ENCODE peak calls at places on chromosomes 4 and X, in six cellular contexts. Z is HuH-7.5, K is T-helper 9 cell, S is activated T-cell treated with anti-CD3 and anti-CD28 coated beads for 1 hour, M is GM06990, I is NCI-H2171 treated with DMSO at 0.1 percent for 48 hours. F is an unnamed sample.

GRCh38 chr4:172308078-172308477 is 494.9 kb downstream of the GALNTL6 start:
- DNase-seq in I (no peak), K (no peak), M (no peak), S (no peak), Z (no peak), F (no peak)

GRCh38 chr4:978957-979701 is 5.8 kb upstream of the DGKQ start:
- DNase-seq in S (no peak), I (no peak), Z (peak), M (no peak), K (no peak), F (no peak)

GRCh38 chr4:98673978-98674377 is 15.6 kb upstream of the TSPAN5 start:
- DNase-seq in M (no peak), I (no peak), S (no peak), K (no peak), Z (no peak), F (no peak)

GRCh38 chr4:72505314-72505744 is 63.7 kb downstream of the ADAMTS3 start:
- DNase-seq in Z (peak), S (no peak), K (no peak), I (peak), M (peak), F (peak)

GRCh38 chr4:55356991-55357461 is 11.0 kb downstream of the SRD5A3 start:
- DNase-seq in S (no peak), I (no peak), K (no peak), M (no peak), Z (no peak), F (no peak)

GRCh38 chr4:175787948-175788347 is 24.1 kb downstream of the GPM6A start:
- DNase-seq in S (no peak), Z (no peak), M (no peak), I (no peak), K (no peak), F (no peak)

GRCh38 chr4:138815811-138816210 is 199.8 kb upstream of the NOCT start:
- DNase-seq in I (no peak), S (no peak), K (no peak), M (no peak), Z (no peak), F (no peak)

GRCh38 chrX:150848914-150849365 is 49.5 kb downstream of the CD99L2 start:
- DNase-seq in K (no peak), S (no peak), I (peak), Z (no peak), M (no peak), F (peak)

GRCh38 chr4:152327606-152328453 is 208.1 kb downstream of the FBXW7 start:
- DNase-seq in I (no peak), M (no peak), K (no peak), Z (no peak), S (no peak), F (no peak)

GRCh38 chrX:66676413-66676812 is 37.5 kb upstream of the EDA2R start:
- DNase-seq in M (no peak), S (no peak), K (no peak), I (no peak), Z (no peak), F (no peak)

GRCh38 chr4:26171953-26172352 is 148.9 kb upstream of the RBPJ start:
- DNase-seq in M (no peak), Z (no peak), K (no peak), I (peak), S (no peak), F (peak)

GRCh38 chr4:140090215-140090731 is 63.7 kb downstream of the MAML3 start:
- DNase-seq in M (no peak), S (no peak), Z (no peak), I (no peak), K (no peak), F (no peak)

GRCh38 chr4:5998333-5998936 is 19.8 kb downstream of the C4orf50 start:
- DNase-seq in Z (peak), M (no peak), I (peak), S (peak), K (peak), F (no peak)